ENCODE peak calls at places on chromosome 1, in six cellular contexts. One of them, this sample, is unnamed.

GRCh38 chr1:39167632-39168209 is 36.8 kb upstream of the MACF1 start:
- DNase-seq in naive B cell: no peak
- DNase-seq in skeletal muscle cell: no peak
- DNase-seq in pons: no peak
- DNase-seq in effector memory CD8-positive, alpha-beta T cell: no peak
- DNase-seq in progenitor cell of endocrine pancreas: no peak
- DNase-seq in this sample: no peak

GRCh38 chr1:24018611-24019580 is 38.8 kb upstream of the SRSF10 start:
- DNase-seq in naive B cell: no peak
- DNase-seq in pons: peak; percentile 39
- DNase-seq in skeletal muscle cell: peak; percentile 99
- DNase-seq in effector memory CD8-positive, alpha-beta T cell: no peak
- DNase-seq in progenitor cell of endocrine pancreas: peak; percentile 43
- DNase-seq in this sample: peak; percentile 83

GRCh38 chr1:204980870-204981405 is 62.1 kb upstream of the CNTN2 start:
- DNase-seq in naive B cell: no peak
- DNase-seq in pons: no peak
- DNase-seq in effector memory CD8-positive, alpha-beta T cell: no peak
- DNase-seq in progenitor cell of endocrine pancreas: no peak
- DNase-seq in skeletal muscle cell: no peak
- DNase-seq in this sample: no peak

GRCh38 chr1:199029401-199029800 is 390.6 kb downstream of the PTPRC start:
- DNase-seq in naive B cell: no peak
- DNase-seq in progenitor cell of endocrine pancreas: no peak
- DNase-seq in effector memory CD8-positive, alpha-beta T cell: no peak
- DNase-seq in skeletal muscle cell: peak; percentile 51
- DNase-seq in pons: no peak
- DNase-seq in this sample: no peak

GRCh38 chr1:186424539-186424938 is 36.4 kb downstream of the PDC start:
- DNase-seq in progenitor cell of endocrine pancreas: no peak
- DNase-seq in skeletal muscle cell: peak; percentile 38
- DNase-seq in naive B cell: no peak
- DNase-seq in pons: no peak
- DNase-seq in effector memory CD8-positive, alpha-beta T cell: no peak
- DNase-seq in this sample: no peak

GRCh38 chr1:215830221-215830620 is 263.1 kb downstream of the KCTD3 start:
- DNase-seq in naive B cell: no peak
- DNase-seq in effector memory CD8-positive, alpha-beta T cell: no peak
- DNase-seq in skeletal muscle cell: no peak
- DNase-seq in progenitor cell of endocrine pancreas: no peak
- DNase-seq in pons: no peak
- DNase-seq in this sample: no peak

GRCh38 chr1:30444404-30444803 is 279.0 kb downstream of the MATN1 start:
- DNase-seq in pons: no peak
- DNase-seq in skeletal muscle cell: no peak
- DNase-seq in effector memory CD8-positive, alpha-beta T cell: no peak
- DNase-seq in progenitor cell of endocrine pancreas: no peak
- DNase-seq in naive B cell: no peak
- DNase-seq in this sample: no peak

GRCh38 chr1:18530567-18531502 is 50.1 kb downstream of the KLHDC7A start:
- DNase-seq in pons: no peak
- DNase-seq in skeletal muscle cell: no peak
- DNase-seq in progenitor cell of endocrine pancreas: no peak
- DNase-seq in naive B cell: no peak
- DNase-seq in effector memory CD8-positive, alpha-beta T cell: no peak
- DNase-seq in this sample: no peak